ENCODE peak calls at places on chromosomes 2 and 18, in five cellular contexts. Z is neuronal stem cell, K is H1, W is mesenchymal stem cell, R is IMR-90. X is an unnamed sample.

GRCh38 chr18:74310411-74310810 is 5.2 kb upstream of the C18orf63 start:
- DNase-seq in Z (no peak), K (no peak), W (peak; percentile 61), R (peak; percentile 60), X (peak; percentile 76)

GRCh38 chr2:100941646-100942240 is 60.3 kb upstream of the RPL31 start:
- DNase-seq in Z (no peak), K (no peak), W (peak; percentile 34), R (peak; percentile 54), X (no peak)

GRCh38 chr2:223759569-223760430 is 77.6 kb downstream of the AP1S3 start:
- DNase-seq in Z (no peak), K (no peak), W (peak; percentile 20), R (peak; percentile 54), X (peak; percentile 22)

GRCh38 chr2:112275887-112276773 is 733 bp downstream of the ZC3H6 start:
- DNase-seq in Z (peak; percentile 79), K (peak; percentile 57), W (peak; percentile 90), R (peak; percentile 87), X (peak; percentile 94)

GRCh38 chr18:50917021-50917420 is 38.1 kb downstream of the ME2 start:
- DNase-seq in Z (no peak), K (no peak), W (no peak), R (peak; percentile 15), X (no peak)

GRCh38 chr2:201697899-201698298 is 545 bp downstream of the MPP4 start:
- DNase-seq in Z (no peak), K (no peak), W (peak; percentile 81), R (peak; percentile 86), X (peak; percentile 42)

GRCh38 chr18:36745219-36745975 is 83.4 kb downstream of the TPGS2 start:
- DNase-seq in Z (no peak), K (no peak), W (no peak), R (no peak), X (no peak)

GRCh38 chr2:163345795-163346573 is 389.8 kb downstream of the FIGN start:
- DNase-seq in Z (peak; percentile 65), K (no peak), W (peak; percentile 72), R (peak; percentile 50), X (peak; percentile 86)

GRCh38 chr2:109060496-109060895 is 68.5 kb upstream of the SH3RF3 start:
- DNase-seq in Z (no peak), K (no peak), W (no peak), R (no peak), X (no peak)

GRCh38 chr18:65527879-65528633 is 222.8 kb upstream of the CDH7 start:
- DNase-seq in Z (no peak), K (no peak), W (no peak), R (no peak), X (no peak)

GRCh38 chr18:50594931-50595330 is 35.0 kb downstream of the MAPK4 start:
- DNase-seq in Z (no peak), K (no peak), W (no peak), R (no peak), X (no peak)

GRCh38 chr2:202909394-202910192 is 1.9 kb downstream of the WDR12 start:
- DNase-seq in Z (no peak), K (no peak), W (no peak), R (no peak), X (no peak)

GRCh38 chr2:64840419-64840818 is 148.8 kb upstream of the SLC1A4 start:
- DNase-seq in Z (no peak), K (no peak), W (no peak), R (peak; percentile 37), X (no peak)

GRCh38 chr2:220279372-220279771 is 651.9 kb downstream of the SLC4A3 start:
- DNase-seq in Z (no peak), K (no peak), W (no peak), R (peak; percentile 94), X (no peak)

GRCh38 chr2:38245114-38245641 is 131.9 kb downstream of the ATL2 start:
- DNase-seq in Z (no peak), K (no peak), W (peak; percentile 9), R (peak; percentile 5), X (peak; percentile 56)

GRCh38 chr2:75424936-75425619 is 135.7 kb downstream of the EVA1A start:
- DNase-seq in Z (no peak), K (no peak), W (no peak), R (peak; percentile 18), X (peak; percentile 52)

GRCh38 chr2:157336137-157336721 is 10.6 kb upstream of the ERMN start:
- DNase-seq in Z (no peak), K (no peak), W (peak; percentile 41), R (peak; percentile 34), X (peak; percentile 50)

GRCh38 chr2:175743020-175743419 is 259.0 kb downstream of the LNPK start:
- DNase-seq in Z (no peak), K (no peak), W (no peak), R (no peak), X (no peak)

GRCh38 chr2:61950133-61950560 is 44.7 kb downstream of the COMMD1 start:
- DNase-seq in Z (no peak), K (no peak), W (peak; percentile 40), R (peak; percentile 8), X (no peak)

DNA sequence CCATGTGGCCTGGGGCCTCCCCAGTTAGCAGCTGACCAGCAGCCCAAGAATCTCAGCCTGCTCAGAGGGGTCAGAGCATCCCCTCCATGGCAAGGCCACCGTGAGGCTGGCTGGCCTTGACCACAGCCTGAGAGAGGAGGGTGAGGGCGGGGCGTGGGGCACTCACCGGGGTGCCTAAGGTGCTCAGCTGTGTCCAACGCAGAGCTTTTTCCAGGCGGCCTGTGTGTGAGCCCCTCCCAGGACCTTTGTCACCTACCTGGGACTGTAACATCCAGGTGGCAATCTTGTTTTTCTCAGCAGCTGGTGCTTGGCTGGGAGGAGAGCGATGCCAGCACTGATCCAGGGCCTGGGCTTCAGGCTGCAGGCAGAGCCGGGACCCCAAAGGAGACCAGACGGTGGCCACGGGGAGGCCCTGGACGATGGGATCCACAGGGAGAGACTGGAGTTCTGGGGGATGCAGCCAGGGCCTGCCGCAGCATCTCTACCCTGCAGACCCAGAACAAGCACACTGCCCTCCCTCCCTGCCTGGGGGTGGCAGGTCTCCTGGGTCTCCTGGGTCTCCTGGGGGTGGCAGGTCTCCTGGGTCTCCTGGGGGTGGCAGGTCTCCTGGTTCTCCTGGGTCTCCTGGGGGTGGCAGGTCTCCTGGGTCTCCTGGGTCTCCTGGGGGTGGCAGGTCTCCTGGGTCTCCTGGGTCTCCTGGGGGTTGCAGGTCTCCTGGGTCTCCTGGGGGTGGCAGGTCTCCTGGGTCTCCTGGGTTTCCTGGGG is 12.3 kb downstream of the SNED1 start:
- DNase-seq in Z (no peak), K (no peak), W (no peak), R (no peak), X (no peak)
- H3K4me3 ChIP-seq in Z (no peak overlapping the region), K (no peak overlapping the region), W (peak overlapping the region; percentile 57), R (no peak overlapping the region), X (no peak overlapping the region)

DNA sequence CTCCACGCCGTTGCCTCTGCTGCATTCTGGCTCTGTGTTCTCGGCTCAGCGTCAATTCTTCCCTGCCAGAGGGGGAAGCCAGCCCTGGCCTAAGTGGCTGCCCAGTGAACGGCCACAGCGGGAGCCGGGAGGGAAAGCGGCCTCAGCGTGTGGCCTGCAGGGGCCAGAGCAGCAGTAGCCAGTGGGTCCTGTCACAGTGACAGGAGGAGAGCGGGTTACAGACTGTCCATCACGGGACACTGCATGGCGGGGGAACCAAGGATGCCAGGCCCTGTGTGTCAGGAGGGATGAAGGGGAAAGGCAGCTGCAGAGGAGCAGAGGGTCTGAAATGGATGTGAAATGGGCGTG is 39.7 kb downstream of the PDIA6 start:
- DNase-seq in Z (no peak), K (no peak), W (no peak), R (no peak), X (no peak)
- H2BK5ac ChIP-seq in Z (no peak overlapping the region), K (no peak overlapping the region), W (no peak overlapping the region), R (no peak overlapping the region), X (no peak overlapping the region)

DNA sequence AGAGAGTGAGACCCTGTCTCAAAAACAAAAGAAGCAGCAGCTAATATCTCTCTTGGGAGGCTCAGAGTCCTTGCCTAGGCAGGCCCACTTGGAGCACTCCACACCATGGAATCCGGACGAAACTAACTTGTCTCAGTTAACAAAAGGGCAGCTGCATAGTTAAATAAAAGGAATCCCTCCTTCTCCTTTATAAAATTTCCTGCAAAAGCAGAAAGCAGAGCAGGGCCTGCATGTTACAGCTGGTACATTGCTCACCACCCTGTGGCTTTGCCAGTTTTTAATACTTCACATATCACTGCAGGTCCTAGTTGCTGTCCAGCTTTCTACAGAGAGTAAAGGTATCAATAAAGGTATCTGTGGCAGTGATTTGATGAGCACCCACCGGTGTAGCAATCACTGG is 93.6 kb downstream of the ASAP2 start:
- DNase-seq in Z (no peak), K (no peak), W (no peak), R (no peak), X (no peak)
- H2AK5ac ChIP-seq in Z (no peak overlapping the region), K (no peak overlapping the region), W (no peak overlapping the region), R (no peak overlapping the region), X (no peak overlapping the region)

GRCh38 chr18:78976697-78977626 is 2.7 kb upstream of the SALL3 start:
- DNase-seq in Z (no peak), K (no peak), W (no peak), R (no peak), X (peak; percentile 40)
- H3K4me3 ChIP-seq in Z (no peak overlapping the region), K (peak overlapping the region; percentile 93), W (no peak overlapping the region), R (no peak overlapping the region), X (no peak overlapping the region)

GRCh38 chr2:68251855-68252406 is 401 bp downstream of the PPP3R1 start:
- DNase-seq in Z (peak; percentile 33), K (no peak), W (no peak), R (no peak), X (peak; percentile 37)

GRCh38 chr2:68251187-68251854 is 1.0 kb downstream of the PPP3R1 start:
- DNase-seq in Z (peak; percentile 69), K (peak; percentile 25), W (peak; percentile 86), R (peak; percentile 76), X (peak; percentile 90)

GRCh38 chr2:68250652-68251186 is 1.6 kb downstream of the PPP3R1 start:
- DNase-seq in Z (no peak), K (no peak), W (no peak), R (no peak), X (no peak)

GRCh38 chr2:68253211-68254068 is 1.1 kb upstream of the PPP3R1 start:
- DNase-seq in Z (peak; percentile 40), K (no peak), W (peak; percentile 75), R (peak; percentile 30), X (peak; percentile 42)

GRCh38 chr2:68252407-68253210 is at the start of gene PPP3R1:
- DNase-seq in Z (peak; percentile 91), K (peak; percentile 84), W (peak; percentile 96), R (peak; percentile 96), X (peak; percentile 97)
- H2BK5ac ChIP-seq in Z (peak within 1 kb of the TSS; percentile 87), K (peak within 1 kb of the TSS; percentile 94), W (peak within 1 kb of the TSS; percentile 84), R (peak within 1 kb of the TSS; percentile 94), X (peak within 1 kb of the TSS; percentile 54)